ENCODE peak calls at places on chromosome 21, in five cellular contexts. One of them, this sample, is unnamed.

GRCh38 chr21:39020751-39021474 is 162.3 kb downstream of the PSMG1 start:
- DNase-seq in neural crest cell: no peak
- DNase-seq in effector CD4-positive, alpha-beta T cell: no peak
- DNase-seq in mesothelial cell of epicardium: no peak
- DNase-seq in retinal pigment epithelial cell: peak
- DNase-seq in this sample: no peak

GRCh38 chr21:29718081-29718815 is 221.5 kb downstream of the GRIK1 start:
- DNase-seq in neural crest cell: no peak
- DNase-seq in retinal pigment epithelial cell: no peak
- DNase-seq in effector CD4-positive, alpha-beta T cell: no peak
- DNase-seq in mesothelial cell of epicardium: no peak
- DNase-seq in this sample: no peak

GRCh38 chr21:41141031-41141457 is 26.9 kb upstream of the BACE2 start:
- DNase-seq in mesothelial cell of epicardium: no peak
- DNase-seq in effector CD4-positive, alpha-beta T cell: no peak
- DNase-seq in retinal pigment epithelial cell: peak
- DNase-seq in neural crest cell: no peak
- DNase-seq in this sample: no peak

GRCh38 chr21:35933466-35933865 is 126.9 kb downstream of the SETD4 start:
- DNase-seq in retinal pigment epithelial cell: peak
- DNase-seq in effector CD4-positive, alpha-beta T cell: no peak
- DNase-seq in mesothelial cell of epicardium: no peak
- DNase-seq in neural crest cell: no peak
- DNase-seq in this sample: no peak

GRCh38 chr21:46216132-46216747 is 12.3 kb downstream of the LSS start:
- DNase-seq in mesothelial cell of epicardium: no peak
- DNase-seq in neural crest cell: no peak
- DNase-seq in effector CD4-positive, alpha-beta T cell: no peak
- DNase-seq in retinal pigment epithelial cell: no peak
- DNase-seq in this sample: no peak

GRCh38 chr21:26061437-26061836 is 109.1 kb downstream of the APP start:
- DNase-seq in neural crest cell: no peak
- DNase-seq in effector CD4-positive, alpha-beta T cell: no peak
- DNase-seq in retinal pigment epithelial cell: no peak
- DNase-seq in mesothelial cell of epicardium: no peak
- DNase-seq in this sample: no peak

GRCh38 chr21:43882952-43883492 is 18.0 kb downstream of the AGPAT3 start:
- DNase-seq in mesothelial cell of epicardium: no peak
- DNase-seq in neural crest cell: no peak
- DNase-seq in retinal pigment epithelial cell: no peak
- DNase-seq in effector CD4-positive, alpha-beta T cell: no peak
- DNase-seq in this sample: no peak

GRCh38 chr21:34204021-34204420 is 130.6 kb downstream of the MRPS6 start:
- DNase-seq in neural crest cell: no peak
- DNase-seq in effector CD4-positive, alpha-beta T cell: no peak
- DNase-seq in mesothelial cell of epicardium: no peak
- DNase-seq in retinal pigment epithelial cell: no peak
- DNase-seq in this sample: no peak

GRCh38 chr21:30981403-30981802 is 56.9 kb downstream of the KRTAP19-8 start:
- DNase-seq in retinal pigment epithelial cell: no peak
- DNase-seq in mesothelial cell of epicardium: no peak
- DNase-seq in neural crest cell: no peak
- DNase-seq in effector CD4-positive, alpha-beta T cell: no peak
- DNase-seq in this sample: no peak

GRCh38 chr21:42568834-42569731 is 55.4 kb downstream of the SLC37A1 start:
- DNase-seq in mesothelial cell of epicardium: no peak
- DNase-seq in neural crest cell: no peak
- DNase-seq in retinal pigment epithelial cell: no peak
- DNase-seq in effector CD4-positive, alpha-beta T cell: no peak
- DNase-seq in this sample: no peak

GRCh38 chr21:46191257-46191685 is 7.0 kb upstream of the SPATC1L start:
- DNase-seq in mesothelial cell of epicardium: peak
- DNase-seq in retinal pigment epithelial cell: no peak
- DNase-seq in effector CD4-positive, alpha-beta T cell: no peak
- DNase-seq in neural crest cell: no peak
- DNase-seq in this sample: no peak

GRCh38 chr21:27149034-27149433 is 182.1 kb upstream of the ADAMTS5 start:
- DNase-seq in effector CD4-positive, alpha-beta T cell: no peak
- DNase-seq in neural crest cell: no peak
- DNase-seq in retinal pigment epithelial cell: no peak
- DNase-seq in mesothelial cell of epicardium: no peak
- DNase-seq in this sample: no peak

GRCh38 chr21:44805226-44805625 is 3.6 kb upstream of the UBE2G2 start:
- DNase-seq in mesothelial cell of epicardium: no peak
- DNase-seq in effector CD4-positive, alpha-beta T cell: no peak
- DNase-seq in retinal pigment epithelial cell: no peak
- DNase-seq in neural crest cell: no peak
- DNase-seq in this sample: no peak

GRCh38 chr21:15895142-15896106 is 165.6 kb downstream of the USP25 start:
- DNase-seq in effector CD4-positive, alpha-beta T cell: no peak
- DNase-seq in mesothelial cell of epicardium: no peak
- DNase-seq in neural crest cell: no peak
- DNase-seq in retinal pigment epithelial cell: no peak
- DNase-seq in this sample: no peak

GRCh38 chr21:39373634-39374033 is 24.7 kb upstream of the HMGN1 start:
- DNase-seq in effector CD4-positive, alpha-beta T cell: no peak
- DNase-seq in retinal pigment epithelial cell: no peak
- DNase-seq in neural crest cell: no peak
- DNase-seq in mesothelial cell of epicardium: no peak
- DNase-seq in this sample: peak

This sample was measured in NCI-H2227 treated with DMSO at 0.1 percent for 48 hours.